ENCODE peak calls at places on chromosomes 7 and 10, in six cellular contexts. F is NT2/D1; S is fibroblast of lung; Z is mucosa of descending colon; P is HAP-1; A is naive thymus-derived CD4-positive, alpha-beta T cell. X is an unnamed sample. For H3K9me3, the result is how much of the 10 kb centered on the place peaks cover.

GRCh38 chr10:120599202-120599724 is 142.2 kb downstream of the PLPP4 start:
- DNase-seq in Z (no peak), S (no peak), P (no peak), A (no peak), F (no peak), X (no peak)

GRCh38 chr10:70272925-70273316 is 10.9 kb downstream of the NPFFR1 start:
- DNase-seq in P (no peak), F (no peak), A (no peak), Z (no peak), S (peak), X (no peak)

GRCh38 chr7:43781726-43782607 is 23.5 kb downstream of the BLVRA start:
- DNase-seq in A (no peak), Z (no peak), F (no peak), S (peak), P (no peak), X (no peak)

GRCh38 chr10:52883996-52884871 is 111.7 kb upstream of the MBL2 start:
- DNase-seq in S (peak), P (peak), A (no peak), F (peak), Z (no peak), X (peak)

GRCh38 chr10:86317949-86318725 is 48.5 kb downstream of the GRID1 start:
- DNase-seq in P (no peak), A (no peak), F (no peak), Z (no peak), S (no peak), X (no peak)

GRCh38 chr10:71578069-71578468 is 141.5 kb downstream of the C10orf105 start:
- DNase-seq in P (no peak), F (no peak), A (no peak), S (no peak), Z (no peak), X (no peak)

GRCh38 chr10:82969405-82969804 is 1094.4 kb downstream of the NRG3 start:
- DNase-seq in P (no peak), A (no peak), F (no peak), Z (no peak), S (peak), X (no peak)

GRCh38 chr10:59702347-59702746 is 7.3 kb downstream of the SLC16A9 start:
- DNase-seq in S (no peak), F (no peak), A (no peak), P (no peak), Z (no peak), X (no peak)

GRCh38 chr10:35495521-35496238 is 109.5 kb upstream of the GJD4 start:
- DNase-seq in S (peak), Z (no peak), A (no peak), P (no peak), F (no peak), X (no peak)

GRCh38 chr7:120964088-120964487 is 13.5 kb downstream of the ING3 start:
- DNase-seq in F (no peak), Z (no peak), A (no peak), P (no peak), S (no peak), X (no peak)

GRCh38 chr7:134690016-134690415 is 43.4 kb downstream of the BPGM start:
- DNase-seq in A (no peak), Z (no peak), F (no peak), P (no peak), S (peak), X (no peak)

GRCh38 chr10:114916653-114917052 is 21.3 kb upstream of the TRUB1 start:
- DNase-seq in S (no peak), P (no peak), Z (no peak), F (no peak), A (no peak), X (no peak)

GRCh38 chr10:102726274-102726673 is 11.8 kb downstream of the SFXN2 start:
- DNase-seq in P (no peak), Z (no peak), A (no peak), F (no peak), S (no peak), X (no peak)

GRCh38 chr10:770975-771374 is 81.5 kb upstream of the DIP2C start:
- DNase-seq in S (no peak), P (no peak), F (no peak), Z (no peak), A (no peak), X (no peak)

GRCh38 chr10:767211-767610 is 77.7 kb upstream of the DIP2C start:
- DNase-seq in F (no peak), Z (no peak), P (no peak), A (no peak), S (no peak), X (no peak)

GRCh38 chr10:771647-772046 is 82.2 kb upstream of the DIP2C start:
- DNase-seq in P (no peak), A (no peak), Z (no peak), F (no peak), S (no peak), X (no peak)

GRCh38 chr10:772227-772637 is 82.8 kb upstream of the DIP2C start:
- DNase-seq in Z (no peak), A (no peak), S (no peak), F (no peak), P (no peak), X (no peak)

GRCh38 chr10:767794-768193 is 78.3 kb upstream of the DIP2C start:
- DNase-seq in Z (no peak), P (no peak), S (no peak), A (no peak), F (no peak), X (no peak)
- H3K9me3 ChIP-seq in Z (under half), P (under half), S (under half), A (under half), F (under half), X (under half)

GRCh38 chr10:133123050-133123745 is 35.5 kb downstream of the ADGRA1 start:
- DNase-seq in S (no peak), Z (peak), F (no peak), P (no peak), A (no peak), X (no peak)
- H3K9me3 ChIP-seq in S (under half), Z (under half), F (under half), P (under half), A (under half), X (under half)

DNA sequence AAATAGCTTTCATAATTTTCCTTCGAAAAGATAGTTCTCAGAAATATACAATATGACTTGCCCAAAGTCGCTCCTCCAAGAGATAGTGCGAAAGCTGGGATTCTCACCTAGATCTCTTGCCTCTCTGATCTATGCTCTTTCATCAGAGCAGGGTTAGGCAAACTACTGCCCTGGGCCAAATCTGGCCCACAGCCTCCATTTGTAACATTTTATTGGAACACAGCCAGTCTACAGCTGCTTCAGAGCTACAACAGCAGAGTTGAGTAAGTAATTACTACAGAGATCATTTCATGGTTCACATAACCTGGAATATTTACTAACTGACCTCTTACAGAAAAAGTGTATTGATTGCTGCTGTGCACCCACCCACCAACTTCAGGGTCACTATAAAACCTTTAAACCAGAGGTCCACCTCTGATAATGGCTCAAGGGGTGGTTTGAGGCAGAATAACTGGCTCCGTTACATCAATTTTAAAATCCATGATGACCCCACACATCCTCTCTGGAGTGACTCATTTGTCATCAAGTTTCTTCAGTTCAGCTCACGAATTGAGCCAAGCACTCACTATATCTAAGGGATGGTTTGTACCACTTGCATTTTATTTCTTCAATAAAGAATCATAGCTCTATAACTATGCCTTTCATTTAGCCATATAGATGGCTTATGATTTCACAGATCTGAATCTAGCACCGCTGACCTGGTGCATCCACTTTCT is 1019.0 kb downstream of the XPNPEP1 start:
- DNase-seq in P (no peak), A (no peak), S (peak), Z (no peak), F (no peak), X (no peak)
- H3K9me3 ChIP-seq in P (under half), A (under half), S (under half), Z (under half), F (under half), X (under half)

GRCh38 chr7:136229819-136230609 is 252.9 kb upstream of the MTPN start:
- DNase-seq in Z (no peak), F (no peak), S (no peak), P (no peak), A (no peak), X (no peak)
- H3K9me3 ChIP-seq in Z (under half), F (under half), S (under half), P (under half), A (under half), X (under half)

DNA sequence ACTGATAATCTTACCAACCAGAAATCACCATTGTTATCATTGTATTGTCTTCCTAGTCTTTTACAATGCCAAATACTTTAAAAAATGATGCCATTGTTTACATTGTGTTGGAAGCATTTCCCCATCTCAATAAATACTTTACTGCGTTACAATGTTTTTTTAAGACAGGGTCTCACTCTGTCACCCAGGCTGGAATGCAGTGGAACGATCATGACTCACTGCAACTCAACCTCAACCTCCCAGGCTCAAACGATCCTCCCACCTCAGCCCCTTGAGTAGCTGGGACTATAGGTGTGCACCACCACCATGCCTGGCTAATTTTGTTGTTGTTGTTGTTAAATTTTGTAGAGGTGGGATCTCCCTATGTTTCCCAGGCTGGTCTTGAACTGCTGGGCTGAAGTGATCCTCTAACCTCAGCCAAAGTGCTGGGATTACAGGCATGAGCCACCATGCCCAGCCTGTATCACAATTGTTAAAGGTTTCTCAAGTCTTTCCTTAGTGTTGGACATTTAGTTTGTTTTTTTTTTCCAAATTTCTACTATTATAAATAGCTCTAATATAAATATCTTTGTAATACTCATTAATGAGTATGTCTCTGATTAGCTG is 13.5 kb downstream of the LRMDA start:
- DNase-seq in P (no peak), Z (no peak), F (no peak), A (no peak), S (no peak), X (no peak)
- H3K9me3 ChIP-seq in P (under half), Z (under half), F (under half), A (under half), S (under half), X (under half)

DNA sequence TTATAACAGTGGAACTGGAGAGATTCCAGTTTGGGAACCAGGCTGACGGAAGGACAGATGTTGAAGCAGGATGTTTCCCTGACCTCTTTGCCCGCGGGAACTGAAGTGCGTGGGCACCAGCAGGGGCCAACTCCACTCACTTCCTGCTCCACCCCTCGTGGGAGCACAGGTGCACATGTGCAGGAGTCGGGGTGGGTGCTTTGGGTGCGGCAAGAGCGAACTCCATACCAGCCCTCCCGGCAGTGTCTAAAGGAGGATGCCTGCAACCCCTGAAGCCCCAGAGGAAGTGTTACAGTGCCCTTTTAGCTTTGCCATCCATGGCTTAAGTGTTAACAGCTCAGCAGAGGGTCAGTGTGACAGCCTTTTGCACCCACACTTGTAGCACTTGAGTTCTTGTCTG is 27.4 kb upstream of the UBE3C start:
- DNase-seq in A (no peak), F (no peak), P (no peak), Z (no peak), S (no peak), X (no peak)
- H3K9me3 ChIP-seq in A (under half), F (under half), P (under half), Z (under half), S (under half), X (under half)

DNA sequence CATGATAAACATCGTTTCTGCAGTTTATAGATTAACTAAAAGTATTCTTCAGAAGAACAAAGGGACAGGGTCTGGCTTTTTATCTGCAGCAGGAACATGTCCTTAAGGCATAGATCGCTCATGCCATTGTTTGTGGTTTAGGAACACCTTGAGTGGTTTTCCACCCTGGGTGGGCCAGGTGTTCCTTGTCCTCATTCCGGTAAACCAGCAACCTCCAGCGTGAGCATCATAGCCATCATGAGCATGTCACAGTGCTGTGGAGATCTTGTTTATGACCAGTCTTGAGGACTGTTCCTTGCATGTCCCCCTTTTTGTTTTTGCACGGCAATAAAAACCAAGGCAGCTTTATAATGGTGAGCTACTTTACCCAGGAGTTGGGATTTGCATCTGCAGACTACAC is 33.9 kb downstream of the STOX1 start:
- DNase-seq in A (no peak), F (no peak), Z (no peak), P (no peak), S (peak), X (no peak)
- H3K9me3 ChIP-seq in A (under half), F (under half), Z (under half), P (under half), S (under half), X (under half)

GRCh38 chr7:159064121-159064815 is 80.4 kb downstream of the VIPR2 start:
- DNase-seq in P (no peak), A (no peak), F (no peak), S (no peak), Z (no peak), X (no peak)
- H3K9me3 ChIP-seq in P (under half), A (under half), F (under half), S (under half), Z (under half), X (under half)

X was measured in iPS DF 6.9.